ENCODE peak calls at places on chromosome 17, in six cellular contexts. J is heart left ventricle, U is vagina, S is IMR-90, A is uterus, Y is esophagus squamous epithelium. W is an unnamed sample.

GRCh38 chr17:81647640-81648012 is 8.7 kb downstream of the PDE6G start:
- DNase-seq in U (no peak), S (no peak), Y (no peak), J (no peak), A (no peak), W (no peak)

GRCh38 chr17:48611213-48611612 is 396 bp upstream of the HOXB7 start:
- DNase-seq in S (peak; percentile 43), A (no peak), U (no peak), Y (no peak), J (no peak), W (no peak)

GRCh38 chr17:81419333-81419885 is 24.2 kb downstream of the BAHCC1 start:
- DNase-seq in Y (no peak), S (peak; percentile 91), U (no peak), A (peak; percentile 90), J (peak; percentile 97), W (no peak)

GRCh38 chr17:15963670-15964110 is 18.8 kb downstream of the ADORA2B start:
- DNase-seq in A (no peak), J (no peak), S (peak; percentile 53), U (no peak), Y (no peak), W (no peak)

GRCh38 chr17:12959441-12959840 is 58.4 kb downstream of the ELAC2 start:
- DNase-seq in Y (no peak), J (no peak), A (no peak), U (no peak), S (peak; percentile 69), W (no peak)

GRCh38 chr17:7248811-7249210 is 2.7 kb downstream of the CTDNEP1 start:
- DNase-seq in A (no peak), J (no peak), Y (no peak), U (no peak), S (no peak), W (peak; percentile 91)

GRCh38 chr17:33390479-33391027 is 97.5 kb upstream of the ASIC2 start:
- DNase-seq in S (no peak), J (no peak), A (no peak), Y (no peak), U (no peak), W (no peak)

GRCh38 chr17:68634345-68634876 is 33.2 kb upstream of the FAM20A start:
- DNase-seq in Y (no peak), U (no peak), S (no peak), A (no peak), J (no peak), W (no peak)

GRCh38 chr17:69561462-69561861 is 147.0 kb downstream of the MAP2K6 start:
- DNase-seq in S (no peak), J (no peak), Y (no peak), U (no peak), A (no peak), W (no peak)

GRCh38 chr17:64053101-64053500 is 32.7 kb upstream of the ICAM2 start:
- DNase-seq in S (no peak), A (no peak), J (no peak), U (no peak), Y (no peak), W (no peak)

GRCh38 chr17:72599891-72600290 is 479.1 kb downstream of the SOX9 start:
- DNase-seq in S (no peak), J (no peak), U (no peak), Y (no peak), A (no peak), W (no peak)

GRCh38 chr17:67477687-67478086 is 100.6 kb downstream of the PITPNC1 start:
- DNase-seq in A (no peak), S (peak; percentile 80), Y (no peak), U (no peak), J (no peak), W (no peak)

GRCh38 chr17:48074322-48075054 is 26.3 kb downstream of the NFE2L1 start:
- DNase-seq in Y (no peak), J (peak; percentile 74), A (peak; percentile 87), U (no peak), S (peak; percentile 82), W (peak; percentile 56)

GRCh38 chr17:75748706-75749105 is 16.3 kb downstream of the GALK1 start:
- DNase-seq in U (no peak), S (no peak), A (no peak), J (no peak), Y (no peak), W (no peak)

GRCh38 chr17:46796080-46796479 is 22.4 kb downstream of the WNT3 start:
- DNase-seq in S (no peak), Y (no peak), U (no peak), A (no peak), J (no peak), W (no peak)

GRCh38 chr17:46794318-46794717 is 24.2 kb downstream of the WNT3 start:
- DNase-seq in Y (no peak), S (no peak), U (no peak), J (no peak), A (no peak), W (no peak)

GRCh38 chr17:46796524-46796923 is 22.0 kb downstream of the WNT3 start:
- DNase-seq in J (no peak), A (no peak), S (no peak), Y (no peak), U (no peak), W (no peak)

GRCh38 chr17:46797131-46797530 is 21.4 kb downstream of the WNT3 start:
- DNase-seq in S (no peak), J (no peak), A (no peak), U (no peak), Y (no peak), W (no peak)

DNA sequence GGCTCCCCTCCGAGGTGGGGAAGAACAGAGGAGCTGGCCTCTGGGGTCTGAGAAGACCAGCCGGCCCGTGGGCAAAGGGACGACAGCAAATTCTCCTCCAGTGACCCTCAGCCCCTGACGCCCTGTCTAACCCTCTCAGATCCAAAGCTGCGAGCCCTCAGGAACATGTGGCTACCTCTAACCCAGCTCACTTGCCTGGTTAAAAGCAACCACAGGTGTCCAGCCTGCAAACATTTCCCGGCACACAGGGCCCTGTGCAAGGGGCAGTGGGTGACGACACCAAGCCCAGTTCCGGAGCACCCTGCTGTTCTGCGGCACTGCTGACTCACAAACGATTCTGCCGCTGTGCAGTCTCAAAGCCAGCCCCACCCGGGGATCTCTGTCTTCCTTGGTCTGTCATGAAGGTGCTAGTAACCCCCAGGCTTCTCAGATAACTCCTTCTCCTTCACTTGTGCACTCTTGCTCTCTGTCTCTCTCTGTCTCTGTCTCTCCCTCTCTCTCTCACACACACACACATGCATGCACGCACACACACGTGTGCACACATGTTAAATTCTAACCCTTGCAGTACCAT is 23.0 kb downstream of the WNT3 start:
- DNase-seq in S (no peak), U (no peak), J (no peak), Y (no peak), A (no peak), W (no peak)
- TF ChIP-seq POLR2A in S (no peak), U (no peak), J (no peak), Y (no peak), A (no peak), W (no peak)

DNA sequence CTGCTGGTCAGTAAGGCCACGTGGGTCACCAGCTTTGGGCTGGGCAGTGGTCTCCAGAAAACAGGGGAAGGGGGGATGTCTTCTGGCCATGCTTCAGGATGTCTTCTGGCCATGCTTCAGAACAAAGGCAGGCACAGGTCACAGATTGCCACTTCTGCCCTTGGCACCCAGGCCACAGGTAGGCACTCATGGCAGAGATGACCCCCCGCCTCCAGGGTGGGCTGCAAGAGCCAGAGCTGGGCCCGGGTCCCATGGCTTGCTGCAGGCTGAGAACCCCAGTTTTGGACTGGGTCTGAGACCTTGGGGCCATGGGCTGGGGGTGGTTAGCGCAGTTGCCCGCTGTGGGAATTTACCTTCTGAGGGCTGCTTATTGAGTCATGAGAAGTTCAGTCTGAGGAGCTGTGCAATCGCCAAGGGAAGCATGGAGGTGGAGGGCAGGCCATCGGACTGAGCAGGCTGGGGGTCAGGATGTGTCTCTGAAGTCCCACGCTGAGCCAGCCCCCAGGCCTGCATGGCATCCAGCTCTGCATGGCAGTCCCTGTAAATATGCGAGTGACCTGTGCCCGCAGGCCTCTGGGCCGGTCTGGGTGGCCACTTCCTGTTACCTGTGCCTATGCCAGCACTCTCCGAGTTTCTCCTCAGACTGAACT is 1.6 kb downstream of the ANKRD13B start:
- DNase-seq in U (no peak), A (peak; percentile 16), S (no peak), Y (no peak), J (peak; percentile 25), W (no peak)
- H3K4me3 ChIP-seq in U (peak overlapping the region; percentile 66), A (no peak overlapping the region), S (no peak overlapping the region), Y (peak overlapping the region; percentile 74), J (peak overlapping the region; percentile 65), W (peak overlapping the region; percentile 62)

GRCh38 chr17:40755231-40755630 is at the start of gene KRT25:
- DNase-seq in Y (no peak), J (no peak), U (no peak), S (no peak), A (no peak), W (no peak)

GRCh38 chr17:40763752-40764151 is 8.2 kb downstream of the KRT26 start:
- DNase-seq in A (no peak), Y (no peak), U (no peak), J (no peak), S (no peak), W (no peak)

GRCh38 chr17:40765657-40766056 is 6.3 kb downstream of the KRT26 start:
- DNase-seq in A (no peak), J (no peak), S (no peak), U (no peak), Y (no peak), W (no peak)

GRCh38 chr17:40760105-40761016 is 5.2 kb upstream of the KRT25 start:
- DNase-seq in Y (no peak), A (no peak), J (no peak), S (no peak), U (no peak), W (no peak)
- H3K9me3 ChIP-seq in Y (no peaks in the 10 kb centered on the region), A (no peaks in the 10 kb centered on the region), J (peaks cover 52% of the 10 kb centered on the region), S (peaks cover 10% of the 10 kb centered on the region), U (peaks cover 19% of the 10 kb centered on the region), W (no peaks in the 10 kb centered on the region)

GRCh38 chr17:17626151-17626805 is 34.8 kb upstream of the PEMT start:
- DNase-seq in J (peak; percentile 13), Y (no peak), A (no peak), U (no peak), S (no peak), W (no peak)
- TF ChIP-seq POLR2A in J (no peak), Y (no peak), A (no peak), U (no peak), S (no peak), W (no peak)

GRCh38 chr17:78172284-78173024 is 4.1 kb downstream of the SYNGR2 start:
- DNase-seq in S (peak; percentile 49), U (no peak), A (peak; percentile 54), J (peak; percentile 61), Y (no peak), W (peak; percentile 69)
- H3K4me3 ChIP-seq in S (no peak overlapping the region), U (no peak overlapping the region), A (no peak overlapping the region), J (no peak overlapping the region), Y (no peak overlapping the region), W (no peak overlapping the region)

DNA sequence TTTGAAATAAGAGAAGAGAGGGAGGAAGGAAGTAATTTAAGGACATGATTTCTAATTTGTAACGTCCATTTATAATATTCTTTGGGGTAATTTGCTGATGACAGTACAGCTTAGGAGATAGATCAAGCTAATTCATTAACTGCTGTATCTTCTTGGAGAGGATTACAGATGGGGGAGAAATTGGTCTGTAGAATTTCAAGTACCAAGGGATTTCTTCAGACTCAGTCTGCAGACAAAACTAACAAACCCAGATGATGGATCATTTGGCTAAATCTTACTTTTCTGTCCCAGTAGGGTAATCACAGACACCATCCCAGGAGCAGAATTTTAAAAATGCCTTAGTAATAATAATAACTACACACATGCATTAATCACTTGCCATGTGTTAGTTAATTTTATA is 711.8 kb downstream of the KCNJ2 start:
- DNase-seq in Y (no peak), J (no peak), U (no peak), S (no peak), A (no peak), W (no peak)
- H3K9me3 ChIP-seq in Y (no peaks in the 10 kb centered on the region), J (no peaks in the 10 kb centered on the region), U (no peaks in the 10 kb centered on the region), S (no peaks in the 10 kb centered on the region), A (no peaks in the 10 kb centered on the region), W (no peaks in the 10 kb centered on the region)